ENCODE peak calls at places on chromosomes 3 and 15, in five cellular contexts. D, L, M, S and Z are unnamed samples.

GRCh38 chr3:121436641-121437040 is 109.1 kb downstream of the POLQ start:
- DNase-seq in S (peak), M (no peak), D (no peak), L (no peak), Z (no peak)

GRCh38 chr3:64143399-64144130 is 81.7 kb downstream of the PRICKLE2 start:
- DNase-seq in S (peak), M (peak), L (no peak), D (no peak), Z (peak)

GRCh38 chr15:45678459-45679178 is 43.8 kb downstream of the SQOR start:
- DNase-seq in M (peak), D (no peak), S (no peak), L (no peak), Z (no peak)

GRCh38 chr15:60374628-60375081 is 23.1 kb downstream of the ANXA2 start:
- DNase-seq in S (peak), D (peak), L (peak), M (peak), Z (peak)

GRCh38 chr3:158742861-158743260 is 10.6 kb upstream of the RARRES1 start:
- DNase-seq in M (peak), L (no peak), D (no peak), S (peak), Z (no peak)

GRCh38 chr3:172846103-172846561 is 95.6 kb downstream of the ECT2 start:
- DNase-seq in S (no peak), D (no peak), M (no peak), L (no peak), Z (no peak)

GRCh38 chr3:115401298-115401697 is 222.0 kb upstream of the GAP43 start:
- DNase-seq in M (peak), L (peak), S (peak), D (no peak), Z (peak)

GRCh38 chr15:98712845-98713584 is 64.7 kb downstream of the IGF1R start:
- DNase-seq in M (no peak), L (no peak), S (no peak), D (no peak), Z (no peak)

GRCh38 chr3:39011191-39011736 is 40.5 kb downstream of the SCN11A start:
- DNase-seq in S (no peak), L (no peak), M (no peak), D (no peak), Z (no peak)

GRCh38 chr3:156742401-156742800 is 68.0 kb downstream of the TIPARP start:
- DNase-seq in S (no peak), D (no peak), M (no peak), L (no peak), Z (no peak)

GRCh38 chr3:15102833-15103232 is 3.9 kb upstream of the RBSN start:
- DNase-seq in L (no peak), D (no peak), S (peak), M (no peak), Z (no peak)

GRCh38 chr3:142366434-142366833 is 81.4 kb downstream of the XRN1 start:
- DNase-seq in M (no peak), D (peak), S (no peak), L (no peak), Z (no peak)

GRCh38 chr15:81481326-81481725 is 107.3 kb upstream of the TMC3 start:
- DNase-seq in L (no peak), S (no peak), M (no peak), D (no peak), Z (no peak)

GRCh38 chr3:42367903-42368302 is 42.5 kb downstream of the LYZL4 start:
- DNase-seq in D (no peak), L (no peak), M (no peak), S (no peak), Z (no peak)

GRCh38 chr3:73432021-73432722 is 192.6 kb downstream of the PDZRN3 start:
- DNase-seq in M (peak), S (peak), D (peak), L (peak), Z (peak)

GRCh38 chr3:166123088-166123487 is 285.9 kb upstream of the BCHE start:
- DNase-seq in S (no peak), L (no peak), D (no peak), M (no peak), Z (no peak)

GRCh38 chr3:53242155-53242554 is 13.7 kb downstream of the TKT start:
- DNase-seq in S (no peak), L (no peak), D (no peak), M (no peak), Z (no peak)

GRCh38 chr3:58627580-58627894 is 39.0 kb downstream of the FAM3D start:
- DNase-seq in M (no peak), D (no peak), S (peak), L (peak), Z (no peak)

GRCh38 chr3:143140550-143140949 is 21.0 kb downstream of the CHST2 start:
- DNase-seq in S (no peak), M (no peak), L (no peak), D (no peak), Z (no peak)

GRCh38 chr15:86772369-86773059 is 692.8 kb downstream of the AGBL1 start:
- DNase-seq in M (no peak), S (peak), D (no peak), L (peak), Z (no peak)

GRCh38 chr15:101013151-101013550 is 94.0 kb downstream of the LRRK1 start:
- DNase-seq in M (no peak), L (no peak), D (no peak), S (no peak), Z (no peak)

GRCh38 chr3:24829011-24829581 is 334.4 kb upstream of the THRB start:
- DNase-seq in M (no peak), D (no peak), S (no peak), L (peak), Z (no peak)

GRCh38 chr15:40325188-40325587 is 1.7 kb downstream of the INAFM2 start:
- DNase-seq in S (no peak), M (peak), D (no peak), L (no peak), Z (no peak)

GRCh38 chr15:75307778-75308390 is 25.2 kb downstream of the GOLGA6D start:
- DNase-seq in M (no peak), L (peak), D (peak), S (no peak), Z (peak)

GRCh38 chr15:70636540-70637165 is 126.7 kb downstream of the UACA start:
- DNase-seq in L (peak), S (peak), D (peak), M (no peak), Z (peak)

GRCh38 chr3:169387751-169388696 is 275.5 kb downstream of the MECOM start:
- DNase-seq in M (no peak), D (no peak), S (peak), L (peak), Z (no peak)

GRCh38 chr15:37041042-37041441 is 59.3 kb downstream of the MEIS2 start:
- DNase-seq in D (no peak), M (no peak), L (no peak), S (no peak), Z (no peak)
- H3K4me2 ChIP-seq in D (no peak), M (no peak), L (no peak), S (no peak), Z (no peak)

GRCh38 chr3:65902304-65902793 is 136.4 kb downstream of the MAGI1 start:
- DNase-seq in D (no peak), S (no peak), L (peak), M (no peak), Z (peak)
- H3K4me3 ChIP-seq in D (no peak), S (no peak), L (peak), M (no peak), Z (peak)

GRCh38 chr3:103889675-103890074 is 1454.9 kb downstream of the ZPLD1 start:
- DNase-seq in S (no peak), D (no peak), M (no peak), L (no peak), Z (no peak)
- TF ChIP-seq CTCF in S (no peak), D (no peak), M (no peak), L (no peak), Z (no peak)

DNA sequence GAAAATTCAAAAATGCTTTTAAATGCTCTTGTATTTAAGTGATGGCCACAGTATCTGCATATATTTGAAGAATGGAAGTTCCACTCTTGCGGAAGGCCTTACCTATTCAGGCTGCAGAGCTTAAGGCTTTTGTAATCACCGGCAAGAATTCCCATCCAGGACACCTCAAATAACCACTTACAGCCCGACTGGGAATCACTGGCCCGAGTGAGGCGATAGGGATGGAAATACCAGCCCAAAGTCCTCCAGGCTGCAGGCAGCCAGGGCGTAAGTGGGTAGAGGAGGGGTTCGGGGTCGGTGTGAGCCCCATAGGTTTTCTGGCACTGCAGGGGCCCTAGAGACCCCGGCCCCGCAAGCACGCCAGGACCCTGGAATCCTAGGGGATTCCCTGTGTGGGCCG is 9.5 kb downstream of the CMTM7 start:
- DNase-seq in D (no peak), S (no peak), L (no peak), M (no peak), Z (peak)
- H3K4me2 ChIP-seq in D (no peak), S (peak), L (peak), M (peak), Z (peak)

GRCh38 chr3:134249935-134250716 is 533 bp downstream of the RYK start:
- DNase-seq in D (no peak), S (peak), L (peak), M (peak), Z (peak)

GRCh38 chr3:134251731-134252391 is 1.2 kb upstream of the RYK start:
- DNase-seq in M (no peak), L (peak), S (no peak), D (no peak), Z (no peak)

GRCh38 chr3:134252766-134253165 is 2.1 kb upstream of the RYK start:
- DNase-seq in M (no peak), S (no peak), L (no peak), D (no peak), Z (no peak)

GRCh38 chr3:134250717-134251220 is at the start of gene RYK:
- DNase-seq in M (peak), L (peak), S (peak), D (peak), Z (peak)

DNA sequence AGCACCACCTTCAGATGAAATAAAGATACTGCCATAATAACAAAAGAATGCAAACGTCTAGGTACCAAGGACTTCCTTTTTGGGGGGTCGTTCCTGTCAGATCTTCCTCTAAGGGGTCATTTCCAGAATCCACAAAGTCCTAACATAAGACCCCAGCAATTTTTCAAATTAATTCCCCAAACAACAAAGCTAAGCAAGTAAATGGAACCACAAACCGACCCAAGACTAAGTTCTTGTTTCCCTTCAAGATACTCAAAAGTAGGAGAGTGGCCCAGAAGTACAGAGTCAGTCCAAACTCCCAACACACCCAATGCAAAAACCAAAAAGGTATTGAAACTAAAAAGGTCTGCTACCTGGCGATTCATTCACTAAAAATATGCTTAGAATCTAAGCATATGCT is 1.2 kb downstream of the RYK start:
- DNase-seq in S (no peak), M (no peak), D (no peak), L (no peak), Z (peak)
- H3K4me3 ChIP-seq in S (peak), M (peak), D (peak), L (peak), Z (peak)

GRCh38 chr15:38307251-38307650 is 54.6 kb downstream of the SPRED1 start:
- DNase-seq in S (no peak), L (no peak), M (no peak), D (no peak), Z (no peak)
- TF ChIP-seq CTCF in S (no peak), L (no peak), M (no peak), D (no peak), Z (no peak)

DNA sequence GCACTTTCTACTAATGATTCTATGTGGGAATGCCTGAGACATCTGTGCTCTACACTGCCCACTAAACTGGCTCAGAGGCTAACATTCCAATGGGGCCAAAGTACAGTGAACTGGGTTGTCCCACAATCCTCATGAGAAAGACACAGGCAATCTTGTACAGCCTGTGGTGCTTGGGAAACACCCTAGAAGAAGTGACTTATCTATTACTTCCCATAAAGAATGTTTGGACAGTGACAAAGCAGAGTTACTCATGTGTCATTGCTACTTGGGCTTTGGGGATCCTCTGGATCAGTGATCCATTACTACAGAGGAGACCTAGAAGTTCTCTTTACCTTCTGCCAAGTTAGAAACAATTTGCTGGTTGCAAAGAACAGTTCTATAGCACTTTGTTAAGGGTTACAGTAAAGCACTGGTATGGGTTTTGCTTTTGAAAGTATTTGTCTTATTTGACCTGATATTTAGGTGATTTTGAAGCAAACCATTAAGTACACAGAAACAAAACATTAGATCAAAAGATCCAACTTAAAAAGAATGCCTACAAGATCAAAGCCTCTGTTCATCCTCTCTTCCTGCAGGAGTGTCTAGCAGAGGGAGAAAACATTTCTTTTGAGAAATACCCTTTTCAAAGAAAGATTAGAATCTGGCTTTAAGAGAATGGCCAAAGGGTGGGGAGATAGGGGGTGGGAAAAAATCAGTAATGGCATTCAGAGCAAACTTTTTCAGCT is 75.8 kb downstream of the CTNNB1 start:
- DNase-seq in M (peak), S (peak), L (peak), D (no peak), Z (peak)
- H3K4me2 ChIP-seq in M (no peak), S (no peak), L (peak), D (peak), Z (no peak)

GRCh38 chr3:40290396-40290795 is 19.1 kb upstream of the EIF1B start:
- DNase-seq in M (no peak), S (no peak), L (no peak), D (no peak), Z (no peak)
- H3K4me3 ChIP-seq in M (no peak), S (no peak), L (no peak), D (no peak), Z (no peak)

DNA sequence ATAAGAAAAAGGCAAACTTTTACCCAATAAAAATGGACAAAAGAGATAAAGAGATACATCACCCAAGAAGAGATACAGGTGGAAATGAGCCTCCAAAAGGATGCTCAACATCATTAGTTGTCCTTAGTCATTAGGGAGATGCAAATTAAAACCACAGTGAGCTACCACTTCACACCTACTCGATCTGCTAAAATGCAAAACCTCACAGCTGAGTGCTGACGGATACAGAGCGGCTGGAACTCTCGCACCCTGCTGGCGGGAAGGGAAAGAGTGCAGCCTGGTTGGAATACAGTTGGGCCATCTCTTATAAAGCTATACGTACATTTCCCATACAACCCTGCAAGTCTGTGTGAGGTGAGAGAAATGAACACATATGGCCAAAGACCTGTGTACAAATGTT is 78.5 kb upstream of the PRR20G start:
- DNase-seq in D (no peak), S (no peak), M (no peak), L (no peak), Z (no peak)
- TF ChIP-seq CTCF in D (no peak), S (no peak), M (peak), L (no peak), Z (no peak)